ENCODE peak calls at places on chromosomes 1 and 21, in ten cellular contexts. One of them, this sample, is unnamed.

GRCh38 chr1:51157411-51157810 is 55.4 kb downstream of the C1orf185 start:
- DNase-seq in AG04449: no peak
- DNase-seq in ovary: no peak
- DNase-seq in MM.1S: no peak
- DNase-seq in psoas muscle: no peak
- DNase-seq in A549: no peak
- DNase-seq in spleen: no peak
- DNase-seq in transverse colon: no peak
- DNase-seq in hepatocyte: no peak
- DNase-seq in NB4: no peak
- DNase-seq in this sample: no peak

GRCh38 chr1:234544094-234544579 is 65.2 kb upstream of the TARBP1 start:
- DNase-seq in psoas muscle: peak
- DNase-seq in MM.1S: no peak
- DNase-seq in spleen: peak
- DNase-seq in ovary: peak
- DNase-seq in transverse colon: peak
- DNase-seq in hepatocyte: peak
- DNase-seq in A549: no peak
- DNase-seq in AG04449: peak
- DNase-seq in NB4: no peak
- DNase-seq in this sample: no peak

GRCh38 chr1:78143152-78143551 is 97.4 kb downstream of the GIPC2 start:
- DNase-seq in NB4: peak
- DNase-seq in AG04449: no peak
- DNase-seq in ovary: no peak
- DNase-seq in MM.1S: peak
- DNase-seq in psoas muscle: no peak
- DNase-seq in hepatocyte: no peak
- DNase-seq in A549: no peak
- DNase-seq in transverse colon: no peak
- DNase-seq in spleen: no peak
- DNase-seq in this sample: peak

GRCh38 chr1:172154571-172154970 is 265.9 kb upstream of the C1orf105 start:
- DNase-seq in spleen: no peak
- DNase-seq in ovary: no peak
- DNase-seq in psoas muscle: no peak
- DNase-seq in NB4: no peak
- DNase-seq in MM.1S: no peak
- DNase-seq in transverse colon: no peak
- DNase-seq in hepatocyte: no peak
- DNase-seq in A549: peak
- DNase-seq in AG04449: no peak
- DNase-seq in this sample: peak

GRCh38 chr21:38263493-38263892 is 6.7 kb downstream of the KCNJ15 start:
- DNase-seq in transverse colon: no peak
- DNase-seq in psoas muscle: no peak
- DNase-seq in spleen: no peak
- DNase-seq in MM.1S: no peak
- DNase-seq in hepatocyte: no peak
- DNase-seq in AG04449: no peak
- DNase-seq in NB4: no peak
- DNase-seq in ovary: no peak
- DNase-seq in A549: no peak
- DNase-seq in this sample: no peak

GRCh38 chr1:44302557-44302956 is 52.5 kb downstream of the ERI3 start:
- DNase-seq in hepatocyte: no peak
- DNase-seq in A549: no peak
- DNase-seq in MM.1S: no peak
- DNase-seq in ovary: no peak
- DNase-seq in AG04449: no peak
- DNase-seq in psoas muscle: no peak
- DNase-seq in transverse colon: no peak
- DNase-seq in NB4: no peak
- DNase-seq in spleen: no peak
- DNase-seq in this sample: no peak

GRCh38 chr1:217393901-217394300 is 237.0 kb downstream of the GPATCH2 start:
- DNase-seq in spleen: no peak
- DNase-seq in psoas muscle: no peak
- DNase-seq in hepatocyte: peak
- DNase-seq in A549: no peak
- DNase-seq in ovary: no peak
- DNase-seq in MM.1S: no peak
- DNase-seq in AG04449: no peak
- DNase-seq in NB4: no peak
- DNase-seq in transverse colon: no peak
- DNase-seq in this sample: no peak

GRCh38 chr1:245765241-245766000 is 610.6 kb downstream of the KIF26B start:
- DNase-seq in NB4: no peak
- DNase-seq in transverse colon: no peak
- DNase-seq in A549: no peak
- DNase-seq in spleen: no peak
- DNase-seq in MM.1S: no peak
- DNase-seq in hepatocyte: no peak
- DNase-seq in AG04449: no peak
- DNase-seq in ovary: no peak
- DNase-seq in psoas muscle: no peak
- DNase-seq in this sample: no peak

GRCh38 chr1:18922848-18923475 is 20.6 kb upstream of the ALDH4A1 start:
- DNase-seq in psoas muscle: peak
- DNase-seq in hepatocyte: no peak
- DNase-seq in NB4: peak
- DNase-seq in A549: no peak
- DNase-seq in AG04449: no peak
- DNase-seq in ovary: peak
- DNase-seq in transverse colon: no peak
- DNase-seq in MM.1S: no peak
- DNase-seq in spleen: no peak
- DNase-seq in this sample: no peak

GRCh38 chr1:18920931-18921330 is 18.6 kb upstream of the ALDH4A1 start:
- DNase-seq in AG04449: no peak
- DNase-seq in psoas muscle: no peak
- DNase-seq in ovary: no peak
- DNase-seq in MM.1S: no peak
- DNase-seq in transverse colon: no peak
- DNase-seq in spleen: no peak
- DNase-seq in NB4: no peak
- DNase-seq in A549: no peak
- DNase-seq in hepatocyte: no peak
- DNase-seq in this sample: no peak

GRCh38 chr1:18922319-18922726 is 20.0 kb upstream of the ALDH4A1 start:
- DNase-seq in A549: peak
- DNase-seq in transverse colon: peak
- DNase-seq in AG04449: no peak
- DNase-seq in MM.1S: no peak
- DNase-seq in spleen: no peak
- DNase-seq in ovary: peak
- DNase-seq in NB4: peak
- DNase-seq in psoas muscle: peak
- DNase-seq in hepatocyte: peak
- DNase-seq in this sample: no peak

GRCh38 chr1:18919949-18920348 is 17.6 kb upstream of the ALDH4A1 start:
- DNase-seq in ovary: no peak
- DNase-seq in spleen: no peak
- DNase-seq in transverse colon: no peak
- DNase-seq in psoas muscle: no peak
- DNase-seq in A549: no peak
- DNase-seq in AG04449: no peak
- DNase-seq in hepatocyte: no peak
- DNase-seq in MM.1S: no peak
- DNase-seq in NB4: no peak
- DNase-seq in this sample: no peak

GRCh38 chr1:18921506-18922251 is 19.3 kb upstream of the ALDH4A1 start:
- DNase-seq in hepatocyte: no peak
- DNase-seq in AG04449: no peak
- DNase-seq in A549: no peak
- DNase-seq in MM.1S: no peak
- DNase-seq in spleen: no peak
- DNase-seq in transverse colon: no peak
- DNase-seq in ovary: no peak
- DNase-seq in NB4: peak
- DNase-seq in psoas muscle: no peak
- DNase-seq in this sample: no peak
- TF ChIP-seq CTCF in hepatocyte: peak
- TF ChIP-seq CTCF in AG04449: no peak
- TF ChIP-seq CTCF in A549: peak
- TF ChIP-seq CTCF in MM.1S: no peak
- TF ChIP-seq CTCF in spleen: no peak
- TF ChIP-seq CTCF in transverse colon: no peak
- TF ChIP-seq CTCF in ovary: no peak
- TF ChIP-seq CTCF in NB4: peak
- TF ChIP-seq CTCF in psoas muscle: no peak
- TF ChIP-seq CTCF in this sample: no peak

DNA sequence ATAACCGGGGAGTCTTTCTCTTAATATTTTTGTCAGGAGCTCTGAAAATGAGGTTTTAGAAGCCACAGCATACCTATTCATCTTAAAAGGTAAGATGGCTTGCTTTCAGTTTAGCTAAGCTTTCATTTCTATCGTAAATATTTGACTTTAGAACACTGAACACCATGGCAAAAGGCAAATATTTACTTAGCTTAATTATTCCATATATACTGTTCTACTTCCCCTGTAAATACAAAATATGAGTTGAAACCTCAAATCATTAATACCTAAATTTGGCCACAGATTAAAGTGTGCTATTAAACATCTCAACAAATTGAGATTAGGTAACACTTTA is 136.2 kb downstream of the RERE start:
- DNase-seq in transverse colon: no peak
- DNase-seq in MM.1S: peak
- DNase-seq in ovary: no peak
- DNase-seq in hepatocyte: no peak
- DNase-seq in AG04449: no peak
- DNase-seq in NB4: no peak
- DNase-seq in spleen: no peak
- DNase-seq in psoas muscle: no peak
- DNase-seq in A549: no peak
- DNase-seq in this sample: no peak
- H3K4me3 ChIP-seq in transverse colon: peak
- H3K4me3 ChIP-seq in MM.1S: peak
- H3K4me3 ChIP-seq in ovary: no peak
- H3K4me3 ChIP-seq in hepatocyte: peak
- H3K4me3 ChIP-seq in AG04449: no peak
- H3K4me3 ChIP-seq in NB4: no peak
- H3K4me3 ChIP-seq in spleen: no peak
- H3K4me3 ChIP-seq in psoas muscle: no peak
- H3K4me3 ChIP-seq in A549: no peak
- H3K4me3 ChIP-seq in this sample: no peak

GRCh38 chr1:20426371-20426770 is 59.6 kb downstream of the CAMK2N1 start:
- DNase-seq in ovary: no peak
- DNase-seq in hepatocyte: no peak
- DNase-seq in psoas muscle: no peak
- DNase-seq in MM.1S: no peak
- DNase-seq in spleen: no peak
- DNase-seq in NB4: no peak
- DNase-seq in A549: no peak
- DNase-seq in transverse colon: no peak
- DNase-seq in AG04449: no peak
- DNase-seq in this sample: peak

GRCh38 chr1:20429296-20429695 is 56.7 kb downstream of the CAMK2N1 start:
- DNase-seq in A549: no peak
- DNase-seq in hepatocyte: no peak
- DNase-seq in spleen: no peak
- DNase-seq in MM.1S: no peak
- DNase-seq in ovary: no peak
- DNase-seq in NB4: no peak
- DNase-seq in AG04449: no peak
- DNase-seq in transverse colon: no peak
- DNase-seq in psoas muscle: no peak
- DNase-seq in this sample: no peak

GRCh38 chr1:20428841-20429240 is 57.2 kb downstream of the CAMK2N1 start:
- DNase-seq in psoas muscle: no peak
- DNase-seq in A549: no peak
- DNase-seq in transverse colon: no peak
- DNase-seq in ovary: no peak
- DNase-seq in AG04449: no peak
- DNase-seq in NB4: no peak
- DNase-seq in hepatocyte: no peak
- DNase-seq in MM.1S: no peak
- DNase-seq in spleen: no peak
- DNase-seq in this sample: no peak

GRCh38 chr1:20426923-20427322 is 59.1 kb downstream of the CAMK2N1 start:
- DNase-seq in NB4: peak
- DNase-seq in MM.1S: no peak
- DNase-seq in hepatocyte: peak
- DNase-seq in psoas muscle: no peak
- DNase-seq in A549: peak
- DNase-seq in ovary: no peak
- DNase-seq in spleen: no peak
- DNase-seq in transverse colon: no peak
- DNase-seq in AG04449: peak
- DNase-seq in this sample: peak

DNA sequence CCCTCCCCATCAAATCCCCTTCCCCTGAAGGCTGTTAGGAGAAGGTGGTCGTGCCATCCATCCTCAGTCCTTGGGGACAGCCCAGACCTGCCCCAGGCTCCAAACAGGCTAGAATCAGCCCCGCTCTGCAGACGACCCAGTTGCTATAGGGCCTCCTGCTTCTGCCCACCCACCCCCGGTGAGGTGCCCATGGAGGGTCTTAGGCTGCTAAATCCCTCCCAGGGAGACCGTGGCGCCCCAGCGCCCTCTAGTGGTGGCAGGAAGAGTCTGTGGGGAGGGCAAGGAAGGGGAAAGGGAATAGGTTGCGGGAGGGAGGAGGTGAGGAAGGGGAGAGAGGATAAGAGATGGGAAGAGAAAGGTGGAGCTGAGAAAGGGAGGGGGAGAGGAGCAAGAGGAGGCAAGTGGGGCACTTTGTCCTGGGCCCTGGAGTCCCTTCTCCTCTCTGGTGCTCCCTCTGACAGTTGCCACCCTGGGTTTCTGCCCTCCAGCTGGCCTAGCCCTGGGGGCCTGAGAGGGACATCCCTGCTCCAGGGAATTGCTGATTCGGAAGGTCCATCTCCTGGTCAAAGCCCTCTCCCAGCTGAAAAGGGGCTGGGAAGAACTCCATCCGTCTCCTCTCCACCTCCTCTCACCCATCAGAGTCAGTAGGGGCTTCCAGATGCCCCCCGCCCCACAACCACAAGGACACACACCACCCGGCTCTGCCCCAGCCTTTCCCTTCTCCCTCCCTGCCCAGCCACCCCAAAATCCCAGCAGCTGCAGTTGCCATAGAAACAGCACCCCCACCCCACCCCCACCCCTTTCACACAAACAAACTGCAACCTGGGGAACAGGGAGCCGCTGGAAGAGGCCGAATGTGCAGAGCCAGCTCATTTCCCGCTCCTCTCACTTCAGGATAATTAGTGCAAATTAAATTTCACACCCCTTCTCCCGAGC is 55.4 kb downstream of the CAMK2N1 start:
- DNase-seq in A549: peak
- DNase-seq in ovary: no peak
- DNase-seq in AG04449: no peak
- DNase-seq in hepatocyte: peak
- DNase-seq in NB4: peak
- DNase-seq in psoas muscle: no peak
- DNase-seq in transverse colon: peak
- DNase-seq in MM.1S: no peak
- DNase-seq in spleen: no peak
- DNase-seq in this sample: peak
- TF ChIP-seq CTCF in A549: peak
- TF ChIP-seq CTCF in ovary: no peak
- TF ChIP-seq CTCF in AG04449: peak
- TF ChIP-seq CTCF in hepatocyte: peak
- TF ChIP-seq CTCF in NB4: peak
- TF ChIP-seq CTCF in psoas muscle: peak
- TF ChIP-seq CTCF in transverse colon: peak
- TF ChIP-seq CTCF in MM.1S: peak
- TF ChIP-seq CTCF in spleen: peak
- TF ChIP-seq CTCF in this sample: peak

DNA sequence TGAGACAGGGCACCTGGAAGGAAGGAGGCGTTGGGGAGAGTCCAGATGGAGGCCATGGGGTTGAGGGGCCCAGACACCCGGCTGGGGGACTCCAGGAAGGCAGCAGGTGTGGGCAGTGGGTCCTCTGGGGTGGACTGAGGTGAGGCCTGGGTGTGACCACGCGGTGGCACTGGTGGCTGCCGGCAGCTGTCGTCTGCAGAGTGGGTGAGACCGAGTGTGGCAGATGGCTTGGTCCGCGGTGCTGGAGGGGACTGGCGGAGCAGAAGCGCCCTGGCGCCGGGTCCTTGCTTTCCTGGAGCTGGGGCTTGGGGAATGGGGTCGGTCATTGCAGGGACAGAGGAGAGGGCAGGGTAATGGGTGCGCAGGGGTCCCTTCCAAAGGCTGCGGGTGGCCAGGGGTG is 12.5 kb downstream of the AGRN start:
- DNase-seq in transverse colon: peak
- DNase-seq in ovary: no peak
- DNase-seq in spleen: no peak
- DNase-seq in AG04449: no peak
- DNase-seq in psoas muscle: no peak
- DNase-seq in NB4: no peak
- DNase-seq in A549: no peak
- DNase-seq in hepatocyte: peak
- DNase-seq in MM.1S: no peak
- DNase-seq in this sample: peak
- H3K4me3 ChIP-seq in transverse colon: peak
- H3K4me3 ChIP-seq in ovary: no peak
- H3K4me3 ChIP-seq in spleen: peak
- H3K4me3 ChIP-seq in AG04449: no peak
- H3K4me3 ChIP-seq in psoas muscle: peak
- H3K4me3 ChIP-seq in NB4: no peak
- H3K4me3 ChIP-seq in A549: no peak
- H3K4me3 ChIP-seq in hepatocyte: no peak
- H3K4me3 ChIP-seq in MM.1S: peak
- H3K4me3 ChIP-seq in this sample: peak

This sample was measured in GM12865.